ENCODE peak calls at places on chromosomes 12 and 14, in four cellular contexts. J is lower leg skin, B is tibial nerve, A is body of pancreas. S is an unnamed sample.

GRCh38 chr14:89707086-89707485 is 247.4 kb downstream of the EFCAB11 start:
- DNase-seq in J (no peak), B (no peak), A (no peak), S (no peak)

GRCh38 chr12:58651850-58652249 is 268.5 kb downstream of the LRIG3 start:
- DNase-seq in J (no peak), B (no peak), A (no peak), S (no peak)

GRCh38 chr12:114476159-114476558 is 70.2 kb upstream of the TBX5 start:
- DNase-seq in J (no peak), B (no peak), A (no peak), S (no peak)

GRCh38 chr14:54169254-54169924 is 212.8 kb upstream of the BMP4 start:
- DNase-seq in J (no peak), B (peak), A (no peak), S (no peak)

GRCh38 chr12:115042341-115042740 is 358.4 kb upstream of the TBX3 start:
- DNase-seq in J (no peak), B (no peak), A (no peak), S (no peak)

GRCh38 chr12:113065126-113066007 is 8.8 kb downstream of the DTX1 start:
- DNase-seq in J (no peak), B (no peak), A (no peak), S (peak)

GRCh38 chr12:55653031-55653430 is 16.3 kb downstream of the OR10P1 start:
- DNase-seq in J (peak), B (no peak), A (no peak), S (no peak)

GRCh38 chr12:54009171-54010052 is 627 bp downstream of the HOXC8 start:
- DNase-seq in J (no peak), B (no peak), A (no peak), S (no peak)

GRCh38 chr14:69072584-69072983 is 80.3 kb downstream of the DCAF5 start:
- DNase-seq in J (no peak), B (no peak), A (no peak), S (no peak)

GRCh38 chr12:15584366-15585041 is 204.7 kb downstream of the EPS8 start:
- DNase-seq in J (no peak), B (peak), A (peak), S (no peak)

GRCh38 chr14:40452674-40453073 is 1020.4 kb upstream of the FBXO33 start:
- DNase-seq in J (no peak), B (no peak), A (no peak), S (no peak)

GRCh38 chr14:77007975-77008421 is 20.5 kb downstream of the IRF2BPL start:
- DNase-seq in J (no peak), B (no peak), A (peak), S (no peak)

GRCh38 chr12:22262309-22262708 is 72.2 kb downstream of the ST8SIA1 start:
- DNase-seq in J (no peak), B (no peak), A (no peak), S (no peak)

GRCh38 chr12:42030588-42030987 is 114.1 kb downstream of the GXYLT1 start:
- DNase-seq in J (no peak), B (no peak), A (no peak), S (no peak)

GRCh38 chr14:70999117-70999516 is 91.9 kb downstream of the PCNX1 start:
- DNase-seq in J (no peak), B (no peak), A (no peak), S (no peak)

GRCh38 chr14:53180272-53181221 is 27.4 kb upstream of the DDHD1 start:
- DNase-seq in J (no peak), B (no peak), A (no peak), S (no peak)

GRCh38 chr14:96681826-96682225 is 115.4 kb upstream of the VRK1 start:
- DNase-seq in J (no peak), B (no peak), A (no peak), S (no peak)

GRCh38 chr14:94449930-94450329 is 2.7 kb downstream of the SERPINA11 start:
- DNase-seq in J (peak), B (no peak), A (no peak), S (no peak)

GRCh38 chr14:51807355-51807754 is 53.1 kb upstream of the GNG2 start:
- DNase-seq in J (no peak), B (no peak), A (no peak), S (no peak)

DNA sequence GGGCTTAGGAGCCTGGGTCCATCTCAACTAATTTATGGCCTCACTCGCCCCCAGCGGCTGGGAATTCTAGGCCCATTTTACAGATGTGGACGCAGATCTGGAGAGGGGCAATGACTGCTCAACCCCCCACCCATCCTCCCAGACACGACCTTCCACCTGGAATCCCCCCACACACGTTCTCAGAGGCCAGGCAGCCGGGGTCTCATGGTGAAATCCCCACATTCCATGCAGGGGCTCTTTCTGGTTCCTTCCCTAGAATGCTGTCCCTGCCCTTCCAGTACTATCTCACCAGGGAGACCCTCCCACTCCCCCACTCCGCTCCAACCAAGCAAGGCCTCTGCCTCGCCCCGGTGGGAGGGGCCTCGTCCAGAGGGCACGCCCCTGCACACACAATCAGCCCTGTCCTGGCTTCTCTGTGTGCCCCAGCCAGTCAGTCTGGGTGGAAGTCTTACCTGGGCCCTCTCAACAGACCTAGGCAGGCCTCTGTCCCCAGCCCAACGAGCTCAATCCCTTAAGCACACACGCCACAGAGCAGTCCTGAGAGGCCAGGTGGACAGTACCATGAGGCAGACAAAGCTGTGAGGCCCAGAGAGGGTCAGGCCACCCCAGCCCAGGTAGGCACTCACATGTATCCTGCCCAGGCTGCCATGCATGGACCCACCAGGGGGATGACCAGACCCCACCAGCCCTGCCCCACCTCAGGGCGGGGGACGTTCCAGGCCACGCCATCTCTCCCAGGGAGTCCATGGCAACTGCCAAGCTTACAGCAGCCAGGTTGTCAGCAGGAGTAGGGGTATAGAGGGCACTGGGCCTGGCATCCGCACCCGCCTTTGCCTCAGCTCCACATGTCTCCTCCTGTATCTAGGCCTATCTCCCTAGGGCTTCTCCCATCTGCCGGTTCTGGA is 1.3 kb upstream of the ANKRD9 start:
- DNase-seq in J (no peak), B (no peak), A (peak), S (no peak)
- TF ChIP-seq POLR2A in J (no peak), B (no peak), A (no peak), S (no peak)

GRCh38 chr14:73616831-73617230 is 4.5 kb downstream of the ACOT6 start:
- DNase-seq in J (no peak), B (no peak), A (no peak), S (no peak)

GRCh38 chr14:73610692-73611091 is 1.6 kb upstream of the ACOT6 start:
- DNase-seq in J (no peak), B (no peak), A (no peak), S (no peak)

GRCh38 chr14:73613419-73613963 is 1.2 kb downstream of the ACOT6 start:
- DNase-seq in J (no peak), B (no peak), A (no peak), S (no peak)

GRCh38 chr14:73613046-73613383 is 698 bp downstream of the ACOT6 start:
- DNase-seq in J (no peak), B (peak), A (no peak), S (no peak)

GRCh38 chr14:73612339-73613045 is at the start of gene ACOT6:
- DNase-seq in J (peak), B (peak), A (peak), S (peak)
- TF ChIP-seq POLR2A in J (no peak), B (peak), A (peak), S (no peak)

GRCh38 chr12:47755655-47756562 is 2.8 kb downstream of the RAPGEF3 start:
- DNase-seq in J (peak), B (no peak), A (no peak), S (no peak)
- TF ChIP-seq POLR2A in J (no peak), B (no peak), A (no peak), S (no peak)

DNA sequence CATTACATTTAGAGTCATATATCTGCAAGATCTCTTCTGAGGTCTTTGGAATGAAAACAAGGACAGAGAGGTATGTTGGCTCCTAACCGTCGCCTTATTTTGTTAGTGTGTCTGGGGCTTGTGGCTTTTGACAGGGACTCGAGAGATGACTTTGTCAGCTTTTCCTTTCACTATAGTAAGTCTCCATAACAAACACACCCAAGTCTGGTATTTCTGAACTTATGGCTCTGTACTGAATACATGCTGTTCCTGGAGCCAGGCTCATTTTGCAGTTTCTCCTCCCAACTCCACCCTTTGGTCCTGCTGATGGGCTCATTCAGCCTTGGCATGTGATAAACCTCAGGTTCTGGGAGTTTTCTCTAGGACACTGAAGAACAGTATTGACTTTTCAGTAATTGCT is 27.7 kb upstream of the TMED10 start:
- DNase-seq in J (no peak), B (no peak), A (no peak), S (no peak)
- TF ChIP-seq POLR2A in J (no peak), B (no peak), A (no peak), S (no peak)

GRCh38 chr14:37420622-37421021 is 174.4 kb downstream of the FOXA1 start:
- DNase-seq in J (no peak), B (no peak), A (no peak), S (no peak)
- TF ChIP-seq POLR2A in J (no peak), B (no peak), A (no peak), S (no peak)

GRCh38 chr12:52035926-52036325 is 15.3 kb upstream of the NR4A1 start:
- DNase-seq in J (no peak), B (no peak), A (no peak), S (no peak)

GRCh38 chr12:52038447-52038846 is 12.8 kb upstream of the NR4A1 start:
- DNase-seq in J (no peak), B (no peak), A (no peak), S (no peak)

GRCh38 chr12:52037248-52037861 is 13.9 kb upstream of the NR4A1 start:
- DNase-seq in J (peak), B (no peak), A (peak), S (no peak)

GRCh38 chr12:52033506-52034258 is 17.6 kb upstream of the NR4A1 start:
- DNase-seq in J (peak), B (no peak), A (no peak), S (no peak)

GRCh38 chr12:52036587-52037171 is 14.6 kb upstream of the NR4A1 start:
- DNase-seq in J (peak), B (peak), A (peak), S (peak)
- TF ChIP-seq POLR2A in J (no peak), B (no peak), A (peak), S (no peak)

DNA sequence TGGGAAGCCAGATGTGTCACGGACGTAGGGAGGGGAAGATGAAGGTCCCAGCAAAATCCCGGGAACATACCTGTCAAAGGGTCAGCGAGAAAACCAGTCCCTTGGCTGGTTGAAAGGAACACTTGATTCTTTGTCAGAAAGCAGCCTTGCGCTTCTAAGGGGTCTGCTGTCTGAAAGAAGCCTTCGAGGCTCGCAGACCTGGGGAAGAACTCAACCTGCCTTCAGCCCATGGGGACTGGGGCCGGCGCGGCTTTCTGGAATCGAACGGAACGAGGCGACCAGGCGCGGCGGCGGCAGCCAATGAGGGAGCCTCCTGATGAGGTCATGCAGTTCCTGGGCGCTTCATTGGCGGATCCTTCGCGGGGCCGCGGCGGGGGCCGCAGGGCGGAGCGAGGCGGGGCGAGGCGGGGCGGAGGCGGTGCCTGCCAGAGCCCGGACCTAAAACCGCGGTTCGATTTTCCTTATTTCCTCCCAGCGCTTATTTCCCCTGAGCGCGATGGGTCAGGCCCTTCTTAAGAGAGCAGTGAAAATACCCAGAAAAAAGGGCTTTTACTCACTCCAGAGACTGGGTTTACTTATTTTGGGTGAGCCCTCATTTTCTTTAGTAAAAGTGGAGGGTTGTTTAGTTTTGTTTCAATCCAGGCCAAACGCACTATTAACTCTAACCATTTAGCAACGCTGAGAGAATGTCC is 11.8 kb upstream of the TTC7B start:
- DNase-seq in J (peak), B (peak), A (peak), S (peak)
- TF ChIP-seq POLR2A in J (no peak), B (peak), A (peak), S (no peak)

DNA sequence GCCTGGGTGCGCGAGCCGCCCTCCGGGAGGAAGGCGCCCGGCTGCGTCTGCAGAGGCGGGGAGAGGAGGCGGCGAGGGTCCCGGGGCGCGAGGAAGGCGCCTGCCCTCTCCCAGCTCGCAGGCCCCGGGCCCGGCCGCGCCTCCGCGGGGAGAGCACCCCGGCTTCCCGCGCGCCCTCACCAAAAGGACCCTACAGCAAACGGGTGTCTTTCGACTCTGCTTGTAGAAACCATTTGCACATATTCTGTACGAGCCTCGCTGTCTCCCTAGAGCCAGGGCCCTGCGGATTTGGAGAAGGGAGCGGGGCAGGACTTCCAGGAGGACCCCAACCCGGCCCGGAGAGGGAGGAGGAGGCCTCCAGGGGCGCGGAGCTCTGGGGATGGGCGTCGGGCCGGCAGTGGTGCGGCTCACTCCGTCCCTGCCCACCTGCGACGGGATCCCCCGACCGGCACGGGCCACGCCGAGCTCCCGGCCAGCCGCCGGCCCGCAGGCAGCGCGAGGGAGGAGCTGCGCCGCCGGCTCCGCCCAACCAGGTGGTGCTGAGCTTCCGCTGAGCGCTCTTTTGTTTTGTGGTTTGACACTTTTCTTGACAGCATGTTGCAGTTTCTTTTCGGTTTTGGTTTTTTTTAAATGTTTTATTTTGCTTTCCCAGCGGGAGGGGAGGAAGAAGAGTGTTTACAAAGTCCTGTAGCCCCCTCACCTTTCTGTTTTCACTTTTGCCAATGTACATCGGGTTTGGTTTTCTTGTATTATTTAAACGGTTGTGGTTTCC is 103.2 kb upstream of the FKBP4 start:
- DNase-seq in J (peak), B (no peak), A (no peak), S (peak)
- TF ChIP-seq POLR2A in J (no peak), B (no peak), A (peak), S (no peak)

GRCh38 chr14:29927596-29928341 is at the start of gene PRKD1:
- DNase-seq in J (peak), B (peak), A (peak), S (peak)
- TF ChIP-seq POLR2A in J (no peak), B (no peak), A (peak), S (no peak)

DNA sequence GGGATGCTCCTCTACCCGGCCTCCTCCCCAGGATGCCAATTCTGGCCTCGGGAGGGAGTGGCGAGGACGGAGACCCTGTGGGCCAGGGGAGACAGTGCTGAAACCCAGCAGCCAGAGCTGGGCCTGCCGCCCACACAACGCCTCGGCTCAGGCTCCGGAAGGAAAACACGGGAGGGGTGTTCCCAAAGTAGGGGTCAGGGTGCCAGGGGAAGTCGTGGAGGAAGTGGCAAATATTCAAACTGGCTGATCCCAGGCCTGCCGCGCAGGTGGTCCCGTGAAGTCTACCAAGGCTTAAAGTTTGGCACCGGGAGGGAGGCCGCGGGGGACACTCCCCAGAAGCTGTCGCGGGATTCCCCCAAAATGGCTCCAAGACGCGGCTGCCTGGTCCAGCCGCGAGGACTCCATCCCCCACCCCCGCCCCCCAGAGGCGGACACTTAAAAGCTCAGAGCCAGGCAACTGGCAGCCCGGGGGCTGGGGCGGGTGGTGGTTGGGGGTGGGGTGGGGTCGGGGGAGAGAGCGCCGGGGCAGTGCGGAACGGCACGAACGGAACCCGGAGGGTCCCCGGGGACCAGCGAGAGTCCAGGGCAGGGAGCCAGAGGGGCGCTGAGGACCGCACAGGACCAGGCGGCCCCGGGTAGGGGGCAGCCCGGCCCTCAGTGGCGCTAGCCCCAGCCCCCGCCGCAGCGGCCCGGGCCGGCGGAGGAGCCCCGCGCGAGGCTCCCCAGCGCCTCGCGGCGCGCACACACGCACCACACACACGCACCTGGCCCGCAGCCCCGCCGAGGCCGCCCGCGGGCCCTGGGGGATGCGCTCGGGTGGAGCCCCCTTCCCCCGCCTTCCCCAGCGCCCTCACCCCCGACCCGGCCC is 20.0 kb downstream of the BEGAIN start:
- DNase-seq in J (no peak), B (peak), A (peak), S (no peak)
- TF ChIP-seq POLR2A in J (no peak), B (no peak), A (peak), S (no peak)

S was measured in GM12891.